ENCODE peak calls at places on chromosome 10, in four cellular contexts. R is hepatocyte, K is HCT116, C is fibroblast of lung. F is an unnamed sample. For H3K4me1, the result is how much of the 10 kb centered on the place peaks cover.

GRCh38 chr10:133225707-133226191 is 4.3 kb upstream of the UTF1 start:
- DNase-seq in R (no peak), K (no peak), C (peak), F (no peak)

GRCh38 chr10:114596793-114597192 is 61.3 kb downstream of the ABLIM1 start:
- DNase-seq in R (no peak), K (no peak), C (no peak), F (no peak)

GRCh38 chr10:72092171-72092924 is 4.0 kb upstream of the SPOCK2 start:
- DNase-seq in R (no peak), K (no peak), C (no peak), F (no peak)

GRCh38 chr10:88114368-88114767 is 250.9 kb downstream of the PTEN start:
- DNase-seq in R (peak), K (peak), C (peak), F (no peak)

GRCh38 chr10:78907458-78908211 is 161.1 kb upstream of the ZMIZ1 start:
- DNase-seq in R (no peak), K (no peak), C (no peak), F (no peak)

GRCh38 chr10:124725171-124725631 is 19.0 kb downstream of the FAM53B start:
- DNase-seq in R (no peak), K (no peak), C (no peak), F (no peak)

GRCh38 chr10:11335167-11335652 is 276.2 kb downstream of the USP6NL start:
- DNase-seq in R (peak), K (no peak), C (peak), F (no peak)

GRCh38 chr10:112435013-112435619 is 11.6 kb downstream of the ZDHHC6 start:
- DNase-seq in R (peak), K (peak), C (peak), F (no peak)

GRCh38 chr10:1399431-1400120 is 337.7 kb downstream of the ADARB2 start:
- DNase-seq in R (no peak), K (no peak), C (no peak), F (no peak)

GRCh38 chr10:86355571-86356038 is 11.0 kb downstream of the GRID1 start:
- DNase-seq in R (no peak), K (no peak), C (no peak), F (no peak)

GRCh38 chr10:74051729-74052342 is 53.9 kb downstream of the VCL start:
- DNase-seq in R (no peak), K (no peak), C (no peak), F (no peak)

GRCh38 chr10:43679509-43679908 is 30.8 kb upstream of the ZNF32 start:
- DNase-seq in R (no peak), K (no peak), C (peak), F (no peak)
- H3K4me1 ChIP-seq in R (under half), K (under half), C (under half), F (under half)

GRCh38 chr10:77164616-77165311 is 472.8 kb downstream of the KCNMA1 start:
- DNase-seq in R (no peak), K (no peak), C (peak), F (no peak)
- H3K4me3 ChIP-seq in R (no peak), K (no peak), C (no peak), F (no peak)

DNA sequence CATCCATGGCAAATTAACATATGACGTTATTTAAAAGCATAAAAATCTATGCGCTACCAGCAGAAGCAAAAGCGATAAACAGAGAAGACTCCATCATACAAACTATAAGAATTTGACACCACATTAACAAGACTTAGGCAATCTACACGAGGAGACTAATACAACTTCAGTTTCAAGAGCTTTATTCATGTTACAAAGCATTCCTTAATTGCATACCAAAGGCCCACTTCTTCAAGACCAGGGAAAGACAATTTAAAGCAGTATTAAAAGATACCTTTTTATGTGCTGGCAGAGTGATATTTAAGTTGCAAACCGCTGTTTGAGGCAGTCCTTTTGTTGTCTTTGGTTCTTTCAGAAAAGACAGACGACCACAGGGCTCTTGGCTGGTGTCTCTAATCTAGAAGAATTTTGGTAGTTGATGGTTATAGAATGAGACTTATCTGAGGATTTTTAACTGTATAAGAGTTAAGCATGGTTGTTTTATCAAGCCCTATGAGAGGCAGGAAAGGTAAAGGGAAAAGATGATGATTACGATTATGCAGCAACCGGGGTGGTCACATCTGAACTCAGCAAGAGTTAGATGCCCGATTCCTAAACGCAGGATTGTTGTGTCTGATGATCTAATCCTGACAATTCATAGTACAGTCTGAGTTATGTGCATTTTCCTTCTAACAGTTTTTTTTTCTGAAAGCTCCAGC is 176.1 kb upstream of the CCDC6 start:
- DNase-seq in R (no peak), K (no peak), C (peak), F (no peak)
- H3K4me2 ChIP-seq in R (no peak), K (no peak), C (peak), F (no peak)

GRCh38 chr10:28294809-28295208 is 8.1 kb downstream of the MPP7 start:
- DNase-seq in R (no peak), K (no peak), C (no peak), F (no peak)
- H3K4me1 ChIP-seq in R (under half), K (half or more), C (under half), F (under half)